ENCODE peak calls at places on chromosomes 13 and 19, in five cellular contexts. H is H9, T is IMR-90, N is mesenchymal stem cell, G is H1. Z is an unnamed sample.

GRCh38 chr19:8580710-8581281 is 3.6 kb upstream of the MYO1F start:
- DNase-seq in T (peak; percentile 66), N (peak; percentile 75), G (peak; percentile 99), H (peak; percentile 89), Z (peak; percentile 86)

GRCh38 chr13:112812306-112813034 is 122.6 kb downstream of the ATP11A start:
- DNase-seq in H (no peak), G (no peak), T (no peak), N (no peak), Z (no peak)

GRCh38 chr13:20301391-20302071 is 69.4 kb upstream of the GJB6 start:
- DNase-seq in G (peak; percentile 57), N (no peak), H (peak; percentile 48), T (no peak), Z (peak; percentile 2)

GRCh38 chr13:114142640-114143490 is 10.4 kb upstream of the RASA3 start:
- DNase-seq in N (peak; percentile 57), T (peak; percentile 65), H (no peak), G (peak; percentile 46), Z (no peak)

GRCh38 chr13:35789335-35790166 is 313.1 kb upstream of the MAB21L1 start:
- DNase-seq in T (peak; percentile 61), N (peak; percentile 18), H (no peak), G (no peak), Z (peak; percentile 40)

GRCh38 chr19:1911098-1911497 is 5.9 kb downstream of the ADAT3 start:
- DNase-seq in G (no peak), H (no peak), T (no peak), N (no peak), Z (no peak)

GRCh38 chr13:51435002-51435578 is 17.7 kb downstream of the INTS6 start:
- DNase-seq in T (peak; percentile 49), N (peak; percentile 51), H (no peak), G (no peak), Z (no peak)

GRCh38 chr19:15672580-15673175 is at the start of gene CYP4F12:
- DNase-seq in N (no peak), G (no peak), H (no peak), T (no peak), Z (no peak)

GRCh38 chr13:64446372-64446771 is 2783.8 kb downstream of the PCDH9 start:
- DNase-seq in H (no peak), N (no peak), G (no peak), T (no peak), Z (no peak)

GRCh38 chr13:76865109-76865508 is 21.1 kb downstream of the KCTD12 start:
- DNase-seq in G (no peak), T (no peak), N (no peak), H (no peak), Z (no peak)

GRCh38 chr13:94236876-94237275 is 242.6 kb downstream of the DCT start:
- DNase-seq in T (no peak), N (no peak), H (no peak), G (no peak), Z (no peak)

GRCh38 chr13:57612568-57612967 is 19.0 kb upstream of the PCDH17 start:
- DNase-seq in G (no peak), H (no peak), T (no peak), N (no peak), Z (no peak)

GRCh38 chr19:14347999-14348889 is 33.0 kb upstream of the ADGRE5 start:
- DNase-seq in T (no peak), G (peak; percentile 92), H (peak; percentile 76), N (peak; percentile 60), Z (peak; percentile 60)

GRCh38 chr19:13764821-13765394 is 586 bp downstream of the MRI1 start:
- DNase-seq in N (peak; percentile 27), G (peak; percentile 55), H (no peak), T (no peak), Z (no peak)

GRCh38 chr19:44596428-44597130 is 16.8 kb upstream of the IGSF23 start:
- DNase-seq in G (no peak), N (no peak), H (no peak), T (no peak), Z (no peak)
- H3K4me2 ChIP-seq in G (no peak overlapping the region), N (no peak overlapping the region), H (no peak overlapping the region), T (no peak overlapping the region), Z (no peak overlapping the region)

DNA sequence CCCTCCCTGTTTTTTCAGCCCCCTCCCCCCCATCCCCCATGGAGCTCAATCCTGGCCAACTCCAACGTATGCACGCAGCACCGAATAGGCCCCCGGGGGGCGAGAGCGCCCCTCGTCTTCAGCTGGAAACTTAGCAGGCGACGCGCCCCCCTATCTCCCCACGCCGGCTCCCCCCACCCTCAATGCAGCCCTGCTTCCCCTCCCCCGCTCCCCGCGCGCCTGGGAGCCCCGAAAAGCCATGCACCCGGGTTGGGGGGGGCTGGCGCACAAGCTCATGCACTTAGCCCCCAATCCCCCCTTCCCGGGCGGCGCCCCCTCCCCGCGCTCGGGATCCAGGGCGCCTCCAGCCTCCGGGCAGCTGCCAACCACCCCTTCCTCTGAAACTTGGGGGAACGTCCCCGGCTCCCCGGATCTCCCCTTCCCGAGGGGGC is 508 bp downstream of the ZBTB7A start:
- DNase-seq in T (no peak), N (no peak), G (peak; percentile 77), H (no peak), Z (no peak)
- H3K14ac ChIP-seq in T (no peak overlapping the region), N (peak overlapping the region; percentile 82), G (no peak overlapping the region), H (peak overlapping the region; percentile 26), Z (no peak overlapping the region)

GRCh38 chr13:33800646-33801186 is 17.2 kb upstream of the RFC3 start:
- DNase-seq in N (peak; percentile 5), G (no peak), H (no peak), T (no peak), Z (no peak)

DNA sequence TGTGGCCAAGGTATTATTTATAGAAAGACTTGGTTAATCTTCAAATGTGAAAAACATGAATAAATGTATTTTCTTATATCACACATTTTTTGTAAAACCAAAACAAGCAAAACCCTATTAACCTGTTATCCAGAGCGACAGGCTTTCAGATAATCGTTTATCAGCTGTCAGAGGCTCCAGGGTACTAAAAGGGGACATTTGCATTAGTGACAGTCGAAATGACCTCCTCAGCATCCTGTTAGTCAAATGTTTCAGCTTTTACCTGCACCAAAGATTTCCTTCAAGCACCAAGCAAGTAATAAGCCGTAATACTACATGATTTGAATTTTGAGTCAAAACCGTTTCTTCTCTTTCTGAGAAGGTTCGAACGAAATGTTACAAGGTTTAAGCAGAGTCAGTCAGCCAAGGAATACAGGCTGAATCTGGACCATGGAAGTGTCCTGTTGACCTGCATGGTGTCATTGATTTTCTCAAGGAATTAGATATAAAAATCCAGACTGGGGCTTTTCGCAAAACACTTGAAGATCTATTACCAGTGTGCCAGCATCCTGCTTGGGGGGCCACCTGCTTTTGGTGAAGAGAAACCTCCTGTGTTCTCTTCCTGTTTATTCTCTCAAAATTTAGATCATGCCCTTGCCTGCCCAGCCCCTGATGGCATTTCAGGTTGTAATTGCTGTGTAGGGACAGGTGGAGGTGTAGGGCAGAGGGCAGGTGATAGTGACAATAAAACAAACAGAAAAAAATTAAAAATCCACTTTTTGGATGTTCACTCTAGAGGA is 11.3 kb upstream of the RFC3 start:
- DNase-seq in H (no peak), T (no peak), N (no peak), G (no peak), Z (no peak)
- H3K4me2 ChIP-seq in H (no peak overlapping the region), T (no peak overlapping the region), N (no peak overlapping the region), G (no peak overlapping the region), Z (no peak overlapping the region)

DNA sequence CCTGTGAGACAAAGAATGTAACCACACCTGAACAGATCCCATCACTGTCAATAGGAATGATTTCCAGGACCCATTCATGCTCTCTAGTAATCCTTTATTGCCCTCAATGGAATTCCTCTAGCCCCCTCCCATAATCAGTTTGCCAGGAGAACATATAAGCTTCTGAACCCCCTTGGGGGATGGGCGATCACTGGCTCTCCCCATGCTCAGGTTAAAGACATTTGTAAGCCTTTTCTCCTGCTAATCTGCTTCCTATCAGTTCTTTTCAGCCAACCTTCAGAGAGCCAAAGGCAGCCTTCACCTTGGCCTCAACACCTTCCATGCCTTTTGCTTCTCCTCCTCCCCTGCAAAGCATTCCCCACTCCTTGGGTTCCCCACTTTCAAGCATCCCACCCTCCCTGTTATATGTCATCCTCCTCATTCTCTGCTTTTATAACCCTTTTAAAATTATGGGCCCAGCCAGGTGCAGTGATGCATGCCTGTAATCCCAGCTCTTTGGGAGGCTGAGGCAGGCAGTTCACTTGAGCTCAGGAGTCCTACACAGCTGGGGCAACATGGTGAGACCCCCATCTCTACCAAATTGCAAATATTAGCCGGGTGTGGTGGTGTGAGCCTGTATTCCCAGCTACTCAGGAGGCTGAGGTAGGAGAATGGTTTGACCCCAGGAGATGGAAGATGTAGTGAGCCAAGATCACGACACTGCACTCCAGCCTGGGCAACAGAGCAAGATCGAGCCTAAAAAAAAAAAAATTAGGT is 12.4 kb downstream of the DPRX start:
- DNase-seq in N (no peak), G (peak; percentile 62), T (no peak), H (peak; percentile 49), Z (no peak)
- H3K14ac ChIP-seq in N (no peak overlapping the region), G (no peak overlapping the region), T (no peak overlapping the region), H (no peak overlapping the region), Z (no peak overlapping the region)

GRCh38 chr19:38875656-38876345 is 2.3 kb downstream of the RINL start:
- DNase-seq in G (no peak), T (no peak), H (no peak), N (no peak), Z (no peak)
- H3K4me2 ChIP-seq in G (no peak overlapping the region), T (no peak overlapping the region), H (no peak overlapping the region), N (no peak overlapping the region), Z (no peak overlapping the region)

GRCh38 chr19:5827891-5828660 is 11.4 kb downstream of the FUT6 start:
- DNase-seq in T (peak; percentile 85), H (peak; percentile 95), G (peak; percentile 97), N (peak; percentile 94), Z (peak; percentile 96)
- H3K14ac ChIP-seq in T (peak overlapping the region; percentile 98), H (peak overlapping the region; percentile 94), G (no peak overlapping the region), N (no peak overlapping the region), Z (peak overlapping the region; percentile 89)

DNA sequence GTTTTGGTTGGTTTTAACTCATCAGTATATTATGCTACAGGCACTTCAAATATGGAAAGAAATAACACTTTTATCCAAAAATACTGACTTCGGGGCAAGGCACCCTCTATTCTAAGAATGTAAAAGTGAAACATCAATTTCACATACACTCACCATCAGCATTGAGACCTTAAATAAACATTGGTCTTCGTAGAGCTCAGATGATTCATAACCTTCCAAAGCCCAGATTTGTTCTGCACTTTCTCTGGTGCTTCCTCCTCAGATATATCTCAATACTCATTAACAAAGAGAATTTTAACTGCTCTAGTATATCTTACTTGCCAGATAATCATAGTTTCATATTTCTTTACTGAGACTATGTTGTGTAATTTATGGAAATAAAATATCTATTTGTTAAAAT is 794.3 kb downstream of the LIG4 start:
- DNase-seq in H (no peak), N (peak; percentile 78), G (no peak), T (peak; percentile 75), Z (no peak)
- H3K4me2 ChIP-seq in H (no peak overlapping the region), N (no peak overlapping the region), G (no peak overlapping the region), T (peak overlapping the region; percentile 90), Z (no peak overlapping the region)

GRCh38 chr13:30142502-30143211 is 164.7 kb downstream of the KATNAL1 start:
- DNase-seq in T (peak; percentile 99), H (peak; percentile 45), N (peak; percentile 99), G (no peak), Z (no peak)
- H3K14ac ChIP-seq in T (peak overlapping the region; percentile 96), H (no peak overlapping the region), N (no peak overlapping the region), G (no peak overlapping the region), Z (no peak overlapping the region)

GRCh38 chr19:19443902-19444693 is 38.6 kb downstream of the GATAD2A start:
- DNase-seq in G (no peak), T (no peak), H (no peak), N (no peak), Z (no peak)
- H3K4me2 ChIP-seq in G (no peak overlapping the region), T (no peak overlapping the region), H (no peak overlapping the region), N (no peak overlapping the region), Z (no peak overlapping the region)

Z was measured in neuronal stem cell.